ENCODE peak calls at places on chromosomes 2 and 18, in four cellular contexts. H is brain microvascular endothelial cell, V is HL-60, Q is left ventricle myocardium inferior. F is an unnamed sample.

GRCh38 chr2:222701709-222702108 is 30.3 kb downstream of the MOGAT1 start:
- DNase-seq in H (no peak), V (no peak), Q (no peak), F (no peak)

GRCh38 chr2:216348909-216349308 is 23.4 kb downstream of the MARCHF4 start:
- DNase-seq in H (peak; percentile 49), V (no peak), Q (no peak), F (no peak)

GRCh38 chr2:240226672-240227537 is 86.4 kb upstream of the OTOS start:
- DNase-seq in H (no peak), V (no peak), Q (no peak), F (no peak)

GRCh38 chr2:195563857-195564512 is 93.0 kb upstream of the SLC39A10 start:
- DNase-seq in H (no peak), V (no peak), Q (no peak), F (no peak)

GRCh38 chr18:76134631-76135030 is 360.4 kb downstream of the ZNF516 start:
- DNase-seq in H (no peak), V (peak; percentile 41), Q (no peak), F (no peak)

GRCh38 chr2:54577944-54578667 is 122.0 kb downstream of the SPTBN1 start:
- DNase-seq in H (no peak), V (no peak), Q (no peak), F (no peak)

GRCh38 chr2:85288244-85288725 is 39.5 kb downstream of the TGOLN2 start:
- DNase-seq in H (peak; percentile 38), V (no peak), Q (no peak), F (no peak)

GRCh38 chr18:57727952-57728807 is 74.9 kb downstream of the ATP8B1 start:
- DNase-seq in H (peak; percentile 36), V (no peak), Q (no peak), F (no peak)

GRCh38 chr2:168773719-168774521 is 28.5 kb upstream of the NOSTRIN start:
- DNase-seq in H (peak; percentile 67), V (no peak), Q (peak; percentile 31), F (no peak)

GRCh38 chr18:43879350-43879749 is 602.1 kb upstream of the SYT4 start:
- DNase-seq in H (no peak), V (no peak), Q (no peak), F (no peak)

GRCh38 chr2:53252115-53252514 is 515.5 kb upstream of the CHAC2 start:
- DNase-seq in H (peak; percentile 16), V (no peak), Q (no peak), F (no peak)

GRCh38 chr2:126771501-126772195 is 115.7 kb downstream of the GYPC start:
- DNase-seq in H (no peak), V (no peak), Q (no peak), F (no peak)

GRCh38 chr2:153595939-153596338 is 117.4 kb upstream of the RPRM start:
- DNase-seq in H (no peak), V (no peak), Q (no peak), F (no peak)

GRCh38 chr18:58241877-58242276 is 197.9 kb downstream of the NEDD4L start:
- DNase-seq in H (peak; percentile 96), V (no peak), Q (no peak), F (peak; percentile 46)

GRCh38 chr2:232320038-232320790 is 58.3 kb upstream of the ALPP start:
- DNase-seq in H (no peak), V (no peak), Q (no peak), F (no peak)

GRCh38 chr2:43707255-43707654 is 31.0 kb upstream of the C1GALT1C1L start:
- DNase-seq in H (peak; percentile 84), V (no peak), Q (peak; percentile 48), F (no peak)

DNA sequence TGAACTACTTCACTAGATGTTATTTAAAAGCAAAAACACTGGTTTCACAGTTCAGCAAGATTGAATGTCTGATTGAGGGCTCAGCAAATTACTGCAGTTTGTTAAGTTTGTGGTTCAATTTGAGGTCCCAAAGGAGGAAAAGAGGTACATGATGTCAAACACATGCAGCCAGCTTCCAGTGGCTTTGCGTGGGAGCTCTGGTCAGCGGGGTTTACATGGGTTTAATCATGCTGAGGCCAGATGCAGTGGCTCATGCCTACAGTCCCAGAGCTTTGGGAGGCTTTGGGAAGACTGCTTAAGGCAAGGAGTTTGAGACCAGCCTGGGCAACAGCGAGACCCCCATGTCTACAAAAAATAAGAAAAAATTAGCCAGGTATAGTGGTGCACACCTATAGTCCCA is 111.5 kb downstream of the MAPK4 start:
- DNase-seq in H (no peak), V (no peak), Q (no peak), F (no peak)
- H3K27ac ChIP-seq in H (no peak overlapping the region), V (no peak overlapping the region), Q (no peak overlapping the region), F (no peak overlapping the region)

GRCh38 chr2:24360963-24361330 is 611 bp upstream of the ITSN2 start:
- DNase-seq in H (no peak), V (no peak), Q (no peak), F (no peak)

GRCh38 chr2:24365826-24366225 is 5.5 kb upstream of the ITSN2 start:
- DNase-seq in H (no peak), V (no peak), Q (no peak), F (no peak)

GRCh38 chr2:24363306-24363705 is 3.0 kb upstream of the ITSN2 start:
- DNase-seq in H (no peak), V (no peak), Q (no peak), F (no peak)

GRCh38 chr2:24362253-24362652 is 1.9 kb upstream of the ITSN2 start:
- DNase-seq in H (no peak), V (no peak), Q (no peak), F (no peak)

DNA sequence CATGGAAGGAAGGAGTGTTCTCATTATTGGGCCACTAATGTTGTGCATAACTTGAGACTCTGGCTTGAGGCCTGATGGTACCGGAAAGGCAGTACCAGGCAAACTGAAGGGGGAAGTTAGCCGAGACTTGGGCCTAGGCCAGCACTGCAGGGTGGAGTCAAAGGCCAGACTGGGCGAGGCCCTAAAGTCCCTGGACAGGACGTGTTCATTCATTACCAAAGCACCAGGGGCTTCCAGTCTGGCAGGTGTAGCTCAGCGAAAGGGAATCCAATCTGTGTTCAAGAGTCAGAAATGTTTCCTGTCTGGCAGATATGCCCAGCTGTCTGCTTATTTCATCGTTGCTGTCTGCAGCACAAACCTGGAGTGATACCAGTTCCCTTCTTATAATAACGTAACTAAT is 4.7 kb upstream of the ITSN2 start:
- DNase-seq in H (no peak), V (no peak), Q (peak; percentile 85), F (no peak)
- H3K27ac ChIP-seq in H (no peak overlapping the region), V (no peak overlapping the region), Q (peak overlapping the region; percentile 74), F (no peak overlapping the region)

GRCh38 chr2:152260939-152261338 is 74.0 kb upstream of the FMNL2 start:
- DNase-seq in H (no peak), V (no peak), Q (no peak), F (no peak)
- H3K27ac ChIP-seq in H (no peak overlapping the region), V (no peak overlapping the region), Q (no peak overlapping the region), F (no peak overlapping the region)

GRCh38 chr2:95049088-95049955 is 23.8 kb downstream of the MAL start:
- DNase-seq in H (no peak), V (no peak), Q (no peak), F (no peak)

GRCh38 chr2:95046371-95047112 is 21.0 kb downstream of the MAL start:
- DNase-seq in H (no peak), V (no peak), Q (no peak), F (no peak)

GRCh38 chr2:95049961-95050360 is 24.5 kb downstream of the MAL start:
- DNase-seq in H (no peak), V (no peak), Q (no peak), F (no peak)

GRCh38 chr2:95050385-95051300 is 25.1 kb downstream of the MAL start:
- DNase-seq in H (no peak), V (no peak), Q (no peak), F (no peak)

DNA sequence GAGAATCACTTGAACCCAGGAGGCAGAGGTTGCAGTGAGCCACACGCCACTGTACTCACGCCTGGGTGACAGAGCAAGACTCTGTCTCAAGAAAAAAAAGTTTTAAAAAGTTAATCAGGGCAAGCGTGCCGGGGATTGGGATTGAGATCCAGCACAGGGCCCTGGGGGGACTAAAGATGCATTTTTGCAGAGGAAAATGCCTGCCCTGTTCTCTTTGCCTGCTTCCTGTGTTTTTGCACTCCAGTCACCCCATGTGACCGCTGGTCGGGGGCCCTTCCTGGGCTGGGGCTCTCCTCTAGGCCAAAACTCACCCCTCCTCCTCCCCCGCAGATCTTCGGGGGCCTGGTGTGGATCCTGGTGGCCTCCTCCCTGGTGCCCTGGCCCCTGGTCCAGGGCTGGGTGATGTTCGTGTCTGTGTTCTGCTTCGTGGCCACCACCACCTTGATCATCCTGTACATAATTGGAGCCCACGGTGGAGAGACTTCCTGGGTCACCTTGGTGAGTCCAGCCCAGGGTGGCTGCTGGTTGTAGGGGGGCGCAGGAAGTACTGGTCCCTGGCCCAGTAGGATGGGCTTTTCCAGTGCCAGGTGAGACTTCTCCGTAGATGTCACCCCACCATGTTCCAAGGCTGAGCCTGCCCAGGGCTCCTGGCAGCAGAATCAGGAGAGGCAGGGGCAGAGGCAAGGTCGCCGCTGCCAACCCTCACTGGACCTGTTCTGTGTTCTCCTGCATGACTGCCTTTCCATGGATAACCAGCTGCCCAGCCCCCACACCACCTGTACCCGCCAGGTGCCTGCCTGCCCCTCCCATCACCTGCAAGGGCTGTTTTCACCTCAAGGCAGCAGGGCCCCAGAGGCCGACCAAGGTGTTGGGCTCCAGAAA is 22.4 kb downstream of the MAL start:
- DNase-seq in H (no peak), V (no peak), Q (no peak), F (no peak)
- H3K27ac ChIP-seq in H (no peak overlapping the region), V (no peak overlapping the region), Q (no peak overlapping the region), F (no peak overlapping the region)

GRCh38 chr2:1836321-1836860 is 92.1 kb upstream of the PXDN start:
- DNase-seq in H (no peak), V (no peak), Q (no peak), F (no peak)

GRCh38 chr2:1837458-1837857 is 93.1 kb upstream of the PXDN start:
- DNase-seq in H (no peak), V (no peak), Q (no peak), F (no peak)

GRCh38 chr2:1838426-1838825 is 94.1 kb upstream of the PXDN start:
- DNase-seq in H (no peak), V (no peak), Q (no peak), F (no peak)

GRCh38 chr2:1835581-1836201 is 91.4 kb upstream of the PXDN start:
- DNase-seq in H (no peak), V (no peak), Q (no peak), F (no peak)

DNA sequence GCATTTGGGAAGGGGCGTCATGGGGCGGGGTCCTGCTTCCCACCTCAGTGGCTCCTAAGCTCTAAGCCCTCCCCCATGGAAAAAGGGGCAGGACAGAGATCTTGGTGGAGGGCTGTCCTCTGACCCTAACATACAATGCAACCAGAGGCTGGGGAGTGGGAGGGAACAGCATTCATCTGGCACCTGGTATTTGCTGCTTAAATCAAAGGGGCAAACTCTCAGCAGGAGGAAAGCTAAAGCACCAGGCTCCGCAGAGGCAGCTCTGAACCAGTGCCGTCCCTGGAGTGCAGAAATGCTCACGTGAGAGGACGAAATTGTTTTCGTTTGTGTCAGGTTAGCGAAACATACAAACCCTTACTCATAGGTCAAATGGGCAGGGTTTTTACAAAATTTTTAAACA is 92.7 kb upstream of the PXDN start:
- DNase-seq in H (no peak), V (no peak), Q (no peak), F (no peak)
- H3K27ac ChIP-seq in H (no peak overlapping the region), V (no peak overlapping the region), Q (no peak overlapping the region), F (no peak overlapping the region)

GRCh38 chr2:88927142-88927541 is 235.7 kb downstream of the RPIA start:
- DNase-seq in H (no peak), V (no peak), Q (no peak), F (no peak)
- H3K27ac ChIP-seq in H (no peak overlapping the region), V (no peak overlapping the region), Q (no peak overlapping the region), F (no peak overlapping the region)